ENCODE peak calls at places on chromosome 10, in four cellular contexts. Q is left lung, G is kidney epithelial cell, F is heart left ventricle. P is an unnamed sample.

GRCh38 chr10:20355915-20356314 is 539.7 kb downstream of the PLXDC2 start:
- DNase-seq in G (no peak), F (no peak), Q (no peak), P (no peak)

GRCh38 chr10:81792729-81793128 is 82.3 kb upstream of the NRG3 start:
- DNase-seq in G (no peak), F (no peak), Q (no peak), P (no peak)

GRCh38 chr10:78805176-78805575 is 263.6 kb upstream of the ZMIZ1 start:
- DNase-seq in Q (peak), G (peak), F (peak), P (no peak)

GRCh38 chr10:34702093-34702952 is 112.8 kb downstream of the PARD3 start:
- DNase-seq in G (no peak), F (no peak), Q (no peak), P (peak)

GRCh38 chr10:18230794-18231193 is 90.6 kb downstream of the CACNB2 start:
- DNase-seq in Q (no peak), F (no peak), G (no peak), P (no peak)

GRCh38 chr10:112835933-112836564 is 114.0 kb upstream of the TCF7L2 start:
- DNase-seq in F (peak), Q (peak), G (no peak), P (no peak)

GRCh38 chr10:97454330-97455036 is 8.5 kb downstream of the ZDHHC16 start:
- DNase-seq in G (no peak), Q (no peak), F (no peak), P (no peak)

GRCh38 chr10:97766996-97767924 is 4.5 kb downstream of the SFRP5 start:
- DNase-seq in G (no peak), Q (no peak), F (no peak), P (no peak)

GRCh38 chr10:3107426-3107961 is 40.1 kb downstream of the PFKP start:
- DNase-seq in Q (peak), G (peak), F (peak), P (no peak)

GRCh38 chr10:10826125-10826524 is 191.5 kb upstream of the CELF2 start:
- DNase-seq in Q (no peak), G (peak), F (no peak), P (no peak)

GRCh38 chr10:91520657-91521056 is 110.5 kb downstream of the HECTD2 start:
- DNase-seq in G (no peak), Q (no peak), F (peak), P (no peak)

GRCh38 chr10:93568105-93568390 is 1.6 kb downstream of the FFAR4 start:
- DNase-seq in Q (no peak), F (no peak), G (no peak), P (no peak)

GRCh38 chr10:93570383-93570782 is 3.9 kb downstream of the FFAR4 start:
- DNase-seq in F (no peak), G (no peak), Q (no peak), P (no peak)

GRCh38 chr10:93565421-93565820 is 1.0 kb upstream of the FFAR4 start:
- DNase-seq in G (no peak), Q (peak), F (no peak), P (no peak)

GRCh38 chr10:93566435-93567276 is at the start of gene FFAR4:
- DNase-seq in F (peak), Q (peak), G (no peak), P (no peak)

DNA sequence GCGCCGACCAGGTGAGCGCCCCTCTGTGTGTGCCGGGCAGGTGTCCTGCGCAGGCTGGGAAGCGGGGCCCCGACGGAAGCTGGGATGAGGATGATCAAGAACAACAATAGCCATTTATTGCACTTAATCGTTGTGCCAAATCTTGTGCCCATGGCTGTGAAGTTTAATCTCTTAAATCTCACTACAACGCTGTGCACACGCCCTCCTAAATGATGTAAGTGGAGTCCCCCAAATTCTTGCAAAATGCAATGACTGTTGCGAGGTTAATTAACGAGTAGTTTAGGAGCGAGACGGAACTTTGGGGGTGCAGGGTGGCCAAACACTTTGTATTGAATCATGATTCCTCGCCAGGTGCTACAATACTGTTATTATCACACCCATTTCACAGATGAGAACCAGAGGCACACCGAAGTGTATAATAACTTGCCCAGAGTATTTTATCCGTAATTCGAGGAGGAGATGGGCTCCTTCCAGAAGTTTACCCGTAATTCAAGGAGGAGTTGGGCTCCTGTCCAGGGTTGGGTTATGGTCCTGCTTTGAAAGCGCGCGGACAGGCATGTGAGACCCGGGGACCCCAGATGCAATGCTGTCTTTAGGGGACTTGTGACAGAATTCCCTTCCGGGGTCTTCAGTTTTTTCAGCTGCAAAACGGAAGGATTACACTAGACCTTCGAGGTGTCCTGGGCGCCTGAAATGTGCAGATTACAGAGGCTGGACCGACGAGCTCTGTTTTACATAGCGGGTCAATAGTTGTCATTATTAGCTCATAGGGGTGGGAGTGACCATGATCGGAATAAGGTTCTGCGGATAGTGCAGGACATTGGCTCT is 1.0 kb downstream of the FFAR4 start:
- DNase-seq in Q (no peak), G (no peak), F (no peak), P (no peak)
- H3K4me3 ChIP-seq in Q (peak), G (no peak), F (no peak), P (peak)

GRCh38 chr10:85784792-85785191 is 581.8 kb downstream of the GRID1 start:
- DNase-seq in F (no peak), G (no peak), Q (no peak), P (no peak)
- H3K4me3 ChIP-seq in F (no peak), G (no peak), Q (no peak), P (no peak)

GRCh38 chr10:93062499-93063216 is 2.1 kb downstream of the CYP26C1 start:
- DNase-seq in G (no peak), Q (no peak), F (no peak), P (no peak)

GRCh38 chr10:93058139-93058538 is 2.5 kb upstream of the CYP26C1 start:
- DNase-seq in G (no peak), Q (no peak), F (no peak), P (no peak)

GRCh38 chr10:93060887-93061593 is 442 bp downstream of the CYP26C1 start:
- DNase-seq in G (no peak), F (no peak), Q (no peak), P (no peak)

GRCh38 chr10:93061594-93062498 is 1.2 kb downstream of the CYP26C1 start:
- DNase-seq in F (no peak), G (no peak), Q (no peak), P (no peak)

DNA sequence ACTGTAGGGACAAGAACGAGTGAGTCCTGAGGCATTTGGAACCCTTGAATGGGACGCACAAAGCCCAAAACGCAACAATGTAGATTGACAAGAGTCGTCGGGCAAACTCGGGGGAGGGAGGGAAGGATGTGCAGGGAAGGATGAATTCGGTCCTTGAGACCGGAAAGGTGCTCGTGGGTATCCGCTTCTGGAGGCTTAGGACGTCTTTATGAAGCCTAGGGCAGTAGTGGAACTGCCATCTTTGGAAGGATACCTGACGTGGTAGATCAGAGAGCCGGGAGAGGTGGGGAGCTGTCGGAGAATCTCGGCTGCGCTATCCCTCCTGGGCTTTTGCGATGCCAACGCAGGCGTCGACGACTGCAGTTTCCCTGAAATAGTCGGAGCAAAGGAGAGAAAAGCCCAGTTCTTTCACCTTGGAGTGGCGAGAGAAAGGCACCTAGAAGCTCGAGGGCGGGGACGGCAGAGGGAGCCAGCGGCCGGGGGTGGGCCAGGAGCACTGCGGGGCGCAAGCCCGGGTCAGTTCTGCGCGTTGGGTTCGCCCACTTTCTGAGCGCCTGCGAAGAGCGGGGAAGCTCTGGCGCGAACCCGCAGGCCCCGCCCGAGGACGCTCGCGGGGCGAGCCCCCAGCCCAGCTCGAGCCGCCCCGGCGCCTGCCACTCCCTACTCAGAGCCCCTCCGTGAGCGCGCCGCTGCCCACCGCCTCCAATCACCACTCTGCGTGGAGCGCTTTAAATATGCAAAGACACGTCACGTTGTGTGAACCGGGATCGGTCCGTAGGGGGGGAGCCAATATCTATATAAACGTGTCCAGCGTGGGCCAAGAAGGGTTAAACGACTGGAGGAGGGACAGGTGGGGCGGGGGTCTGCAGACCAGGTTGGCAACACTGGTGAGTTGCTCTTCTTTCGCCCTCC is at the start of gene CYP26C1:
- DNase-seq in Q (no peak), G (no peak), F (no peak), P (no peak)
- H3K4me3 ChIP-seq in Q (no peak), G (no peak), F (no peak), P (no peak)

GRCh38 chr10:125362966-125363365 is 202.6 kb upstream of the CTBP2 start:
- DNase-seq in F (no peak), Q (no peak), G (no peak), P (no peak)
- H3K4me3 ChIP-seq in F (no peak), Q (no peak), G (no peak), P (no peak)

DNA sequence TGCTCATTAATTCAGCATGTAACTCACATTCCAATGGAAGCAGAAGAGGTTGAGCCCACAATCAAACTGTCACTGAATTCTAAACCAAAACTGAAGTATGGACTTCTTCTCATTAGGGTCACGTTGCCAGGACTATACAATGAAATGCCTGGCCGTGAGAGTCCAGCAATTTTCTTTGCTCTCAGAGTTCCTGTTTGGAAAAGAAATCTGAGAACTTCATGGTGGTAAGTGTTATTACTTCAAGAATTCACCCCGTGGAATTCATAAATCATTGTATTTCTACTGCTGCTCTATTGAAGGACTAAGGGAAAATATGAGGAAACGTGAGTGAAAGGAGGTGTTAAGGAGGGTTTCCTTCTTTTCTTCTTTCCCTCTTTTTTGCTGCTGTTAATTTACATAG is 441.8 kb upstream of the AKR1E2 start:
- DNase-seq in F (no peak), Q (no peak), G (no peak), P (no peak)
- H3K4me3 ChIP-seq in F (no peak), Q (no peak), G (no peak), P (no peak)

GRCh38 chr10:5449823-5450222 is 37.5 kb downstream of the NET1 start:
- DNase-seq in Q (no peak), F (no peak), G (no peak), P (no peak)
- H3K4me3 ChIP-seq in Q (peak), F (peak), G (peak), P (peak)

GRCh38 chr10:16867556-16867955 is 50.3 kb upstream of the RSU1 start:
- DNase-seq in G (peak), F (no peak), Q (no peak), P (no peak)

GRCh38 chr10:16866861-16867260 is 49.6 kb upstream of the RSU1 start:
- DNase-seq in G (no peak), F (no peak), Q (no peak), P (no peak)

GRCh38 chr10:16863766-16864165 is 46.5 kb upstream of the RSU1 start:
- DNase-seq in G (no peak), F (no peak), Q (no peak), P (no peak)

GRCh38 chr10:16870331-16870730 is 53.1 kb upstream of the RSU1 start:
- DNase-seq in Q (no peak), G (no peak), F (no peak), P (no peak)

GRCh38 chr10:16867990-16868389 is 50.8 kb upstream of the RSU1 start:
- DNase-seq in G (no peak), F (no peak), Q (no peak), P (no peak)
- H3K4me3 ChIP-seq in G (no peak), F (no peak), Q (no peak), P (no peak)